ENCODE peak calls at places on chromosomes 16 and 17, in five cellular contexts. I is K562, M is A549, X is GM12878, J is SK-N-SH. S is an unnamed sample.

GRCh38 chr17:11264183-11264871 is 23.3 kb downstream of the SHISA6 start:
- DNase-seq in I (peak), M (peak), X (no peak), J (no peak), S (no peak)

GRCh38 chr17:82084373-82085030 is 13.5 kb downstream of the FASN start:
- DNase-seq in I (no peak), M (no peak), X (no peak), J (no peak), S (no peak)

GRCh38 chr17:41478240-41478639 is 2.7 kb downstream of the KRT35 start:
- DNase-seq in I (no peak), M (no peak), X (no peak), J (no peak), S (no peak)

GRCh38 chr16:81421536-81421935 is 23.1 kb upstream of the CMIP start:
- DNase-seq in I (no peak), M (no peak), X (no peak), J (no peak), S (no peak)

GRCh38 chr17:77011173-77012011 is 129.4 kb upstream of the SEC14L1 start:
- DNase-seq in I (no peak), M (no peak), X (no peak), J (peak), S (peak)

GRCh38 chr17:73189417-73190099 is 3.3 kb upstream of the COG1 start:
- DNase-seq in I (peak), M (peak), X (no peak), J (peak), S (peak)

GRCh38 chr16:68296693-68297092 is 14.1 kb downstream of the SLC7A6OS start:
- DNase-seq in I (no peak), M (no peak), X (no peak), J (no peak), S (no peak)

GRCh38 chr17:48718162-48718780 is 4.0 kb downstream of the PRAC1 start:
- DNase-seq in I (no peak), M (no peak), X (no peak), J (no peak), S (no peak)

GRCh38 chr17:50765454-50766221 is 1.7 kb downstream of the ANKRD40CL start:
- DNase-seq in I (no peak), M (no peak), X (peak), J (no peak), S (no peak)

GRCh38 chr17:66716236-66717026 is 118.5 kb upstream of the CACNG5 start:
- DNase-seq in I (no peak), M (no peak), X (no peak), J (no peak), S (peak)

GRCh38 chr16:56460101-56460500 is 8.7 kb downstream of the OGFOD1 start:
- DNase-seq in I (no peak), M (no peak), X (no peak), J (no peak), S (no peak)

GRCh38 chr17:298791-299450 is 53.7 kb downstream of the RPH3AL start:
- DNase-seq in I (no peak), M (no peak), X (no peak), J (no peak), S (no peak)

GRCh38 chr16:1150511-1150982 is 2.4 kb upstream of the CACNA1H start:
- DNase-seq in I (peak), M (peak), X (no peak), J (no peak), S (peak)

GRCh38 chr17:58005031-58005727 is 1.9 kb downstream of the SRSF1 start:
- DNase-seq in I (peak), M (no peak), X (no peak), J (no peak), S (peak)

GRCh38 chr16:81699596-81699995 is 79.5 kb upstream of the PLCG2 start:
- DNase-seq in I (no peak), M (no peak), X (no peak), J (no peak), S (no peak)

GRCh38 chr16:80807916-80808315 is 3.5 kb upstream of the CDYL2 start:
- DNase-seq in I (no peak), M (no peak), X (no peak), J (no peak), S (no peak)

GRCh38 chr16:11585460-11586374 is 1.0 kb downstream of the LITAF start:
- DNase-seq in I (no peak), M (no peak), X (no peak), J (peak), S (peak)

GRCh38 chr17:67605259-67605912 is 112.3 kb upstream of the NOL11 start:
- DNase-seq in I (no peak), M (no peak), X (no peak), J (peak), S (no peak)

GRCh38 chr17:16989230-16989952 is 17.5 kb upstream of the TNFRSF13B start:
- DNase-seq in I (no peak), M (no peak), X (peak), J (no peak), S (no peak)
- TF ChIP-seq RCOR1 in I (no peak), M (no peak), X (no peak), J (no peak), S (no peak)

GRCh38 chr16:8260140-8260539 is 330.2 kb downstream of the TMEM114 start:
- DNase-seq in I (no peak), M (no peak), X (no peak), J (no peak), S (no peak)

GRCh38 chr16:8257561-8257960 is 332.8 kb downstream of the TMEM114 start:
- DNase-seq in I (no peak), M (no peak), X (no peak), J (no peak), S (no peak)

GRCh38 chr16:8258523-8258922 is 331.8 kb downstream of the TMEM114 start:
- DNase-seq in I (no peak), M (no peak), X (no peak), J (no peak), S (no peak)

GRCh38 chr16:8262299-8262698 is 328.0 kb downstream of the TMEM114 start:
- DNase-seq in I (no peak), M (no peak), X (no peak), J (no peak), S (no peak)
- TF ChIP-seq RCOR1 in I (no peak), M (no peak), X (no peak), J (no peak), S (no peak)

GRCh38 chr16:17359778-17360177 is 111.0 kb downstream of the XYLT1 start:
- DNase-seq in I (no peak), M (no peak), X (no peak), J (peak), S (peak)
- TF ChIP-seq RCOR1 in I (no peak), M (no peak), X (no peak), J (no peak), S (no peak)

GRCh38 chr17:78046923-78047322 is 81.6 kb downstream of the TMC6 start:
- DNase-seq in I (no peak), M (no peak), X (no peak), J (no peak), S (no peak)

GRCh38 chr17:78043031-78043430 is 84.5 kb downstream of the TNRC6C start:
- DNase-seq in I (no peak), M (no peak), X (no peak), J (no peak), S (no peak)

GRCh38 chr17:78042542-78042941 is 84.0 kb downstream of the TNRC6C start:
- DNase-seq in I (no peak), M (no peak), X (no peak), J (no peak), S (no peak)

GRCh38 chr17:78045316-78045715 is 83.2 kb downstream of the TMC6 start:
- DNase-seq in I (no peak), M (no peak), X (no peak), J (no peak), S (no peak)

GRCh38 chr17:78044280-78044835 is 84.2 kb downstream of the TMC6 start:
- DNase-seq in I (no peak), M (no peak), X (no peak), J (no peak), S (no peak)
- TF ChIP-seq RCOR1 in I (no peak), M (no peak), X (no peak), J (no peak), S (no peak)

GRCh38 chr16:4506450-4506849 is 30.3 kb downstream of the HMOX2 start:
- DNase-seq in I (peak), M (peak), X (peak), J (peak), S (peak)
- TF ChIP-seq RCOR1 in I (no peak), M (no peak), X (no peak), J (no peak), S (no peak)

S was measured in IMR-90.